ENCODE peak calls at places on chromosomes 5 and 9, in five cellular contexts. F is H1, J is HepG2, G is K562, T is GM12878. Y is an unnamed sample.

GRCh38 chr9:103867886-103868285 is 226.2 kb upstream of the SMC2 start:
- DNase-seq in F (no peak), J (no peak), G (no peak), T (no peak), Y (no peak)

GRCh38 chr9:4904322-4905134 is 80.5 kb upstream of the JAK2 start:
- DNase-seq in F (no peak), J (no peak), G (no peak), T (no peak), Y (peak)

GRCh38 chr5:72463499-72464052 is 43.6 kb downstream of the ZNF366 start:
- DNase-seq in F (no peak), J (no peak), G (peak), T (no peak), Y (no peak)

GRCh38 chr9:104905153-104905901 is 22.6 kb downstream of the ABCA1 start:
- DNase-seq in F (no peak), J (no peak), G (no peak), T (no peak), Y (no peak)

GRCh38 chr5:19739691-19740090 is 248.3 kb downstream of the CDH18 start:
- DNase-seq in F (no peak), J (no peak), G (no peak), T (no peak), Y (no peak)

GRCh38 chr5:81749186-81749561 is 1.7 kb downstream of the SSBP2 start:
- DNase-seq in F (no peak), J (no peak), G (no peak), T (no peak), Y (no peak)

GRCh38 chr9:91221332-91221731 is 140.4 kb downstream of the AUH start:
- DNase-seq in F (no peak), J (no peak), G (no peak), T (no peak), Y (no peak)

GRCh38 chr5:135578685-135579341 is at the start of gene CXCL14:
- DNase-seq in F (peak), J (no peak), G (no peak), T (no peak), Y (no peak)

GRCh38 chr9:27888661-27889295 is 315.5 kb upstream of the C9orf72 start:
- DNase-seq in F (peak), J (peak), G (peak), T (peak), Y (peak)

GRCh38 chr9:33924978-33925797 is 108.2 kb downstream of the UBE2R2 start:
- DNase-seq in F (peak), J (peak), G (no peak), T (no peak), Y (peak)

GRCh38 chr9:33065157-33066076 is 11.1 kb downstream of the SMU1 start:
- DNase-seq in F (no peak), J (no peak), G (no peak), T (peak), Y (no peak)

GRCh38 chr9:114272739-114273431 is 50.0 kb upstream of the ORM1 start:
- DNase-seq in F (no peak), J (no peak), G (no peak), T (no peak), Y (no peak)

GRCh38 chr5:33321026-33321425 is 119.7 kb upstream of the TARS1 start:
- DNase-seq in F (no peak), J (no peak), G (no peak), T (no peak), Y (peak)

GRCh38 chr9:99239341-99240055 is 17.4 kb downstream of the SEC61B start:
- DNase-seq in F (no peak), J (no peak), G (no peak), T (no peak), Y (no peak)

GRCh38 chr5:107058239-107058638 is 612.5 kb downstream of the EFNA5 start:
- DNase-seq in F (no peak), J (no peak), G (no peak), T (no peak), Y (peak)

GRCh38 chr9:34086889-34087288 is 38.2 kb upstream of the UBAP2 start:
- DNase-seq in F (no peak), J (no peak), G (peak), T (no peak), Y (no peak)

GRCh38 chr9:131673068-131673467 is 66.8 kb downstream of the RAPGEF1 start:
- DNase-seq in F (no peak), J (no peak), G (no peak), T (no peak), Y (no peak)

GRCh38 chr9:72474676-72475075 is 46.7 kb upstream of the TMC1 start:
- DNase-seq in F (no peak), J (no peak), G (no peak), T (no peak), Y (no peak)

GRCh38 chr9:107847977-107848376 is 358.4 kb upstream of the KLF4 start:
- DNase-seq in F (no peak), J (no peak), G (no peak), T (no peak), Y (no peak)

GRCh38 chr5:181114844-181115778 is 15.9 kb downstream of the OR2V1 start:
- DNase-seq in F (peak), J (no peak), G (no peak), T (no peak), Y (peak)

GRCh38 chr9:5872496-5872895 is 18.2 kb upstream of the MLANA start:
- DNase-seq in F (no peak), J (no peak), G (no peak), T (no peak), Y (no peak)

GRCh38 chr5:170353946-170354345 is 35.2 kb downstream of the KCNMB1 start:
- DNase-seq in F (no peak), J (no peak), G (no peak), T (no peak), Y (no peak)

GRCh38 chr9:108047264-108047663 is 557.7 kb upstream of the KLF4 start:
- DNase-seq in F (no peak), J (no peak), G (no peak), T (no peak), Y (no peak)

GRCh38 chr9:3277200-3277599 is 248.6 kb downstream of the RFX3 start:
- DNase-seq in F (no peak), J (no peak), G (no peak), T (no peak), Y (no peak)
- TF ChIP-seq HDAC2 in F (no peak), J (no peak), G (no peak), T (no peak), Y (no peak)

GRCh38 chr5:67163231-67163756 is 33.3 kb downstream of the CD180 start:
- DNase-seq in F (no peak), J (no peak), G (no peak), T (no peak), Y (no peak)

GRCh38 chr5:67165524-67166459 is 30.8 kb downstream of the CD180 start:
- DNase-seq in F (peak), J (no peak), G (peak), T (no peak), Y (peak)

GRCh38 chr5:67161767-67162166 is 34.8 kb downstream of the CD180 start:
- DNase-seq in F (no peak), J (no peak), G (no peak), T (no peak), Y (no peak)

GRCh38 chr5:67164856-67165523 is 31.6 kb downstream of the CD180 start:
- DNase-seq in F (no peak), J (no peak), G (no peak), T (no peak), Y (no peak)

GRCh38 chr5:67163863-67164595 is 32.6 kb downstream of the CD180 start:
- DNase-seq in F (no peak), J (no peak), G (no peak), T (no peak), Y (no peak)
- TF ChIP-seq HDAC2 in F (no peak), J (no peak), G (no peak), T (no peak), Y (no peak)

DNA sequence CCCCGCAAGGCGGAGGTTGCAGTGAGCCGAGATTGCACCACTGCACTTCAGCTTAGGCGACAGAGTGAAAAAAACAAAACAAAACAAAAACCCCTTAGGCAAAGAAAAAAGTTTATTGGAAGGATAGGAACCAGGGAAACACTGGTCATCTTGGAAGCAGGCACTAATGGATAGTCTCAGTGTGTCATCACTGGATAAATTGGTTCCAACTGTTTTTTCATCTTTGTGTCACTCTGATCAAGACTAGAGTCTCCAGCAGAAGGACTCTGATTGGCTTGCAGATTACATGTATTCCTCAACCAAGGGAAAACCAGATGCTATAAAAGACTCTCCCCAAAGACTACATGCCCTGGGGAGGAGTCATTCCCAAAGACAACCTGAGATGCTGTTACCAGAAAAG is 35.0 kb upstream of the HMHB1 start:
- DNase-seq in F (no peak), J (no peak), G (no peak), T (no peak), Y (no peak)
- TF ChIP-seq HDAC2 in F (no peak), J (no peak), G (no peak), T (no peak), Y (no peak)

DNA sequence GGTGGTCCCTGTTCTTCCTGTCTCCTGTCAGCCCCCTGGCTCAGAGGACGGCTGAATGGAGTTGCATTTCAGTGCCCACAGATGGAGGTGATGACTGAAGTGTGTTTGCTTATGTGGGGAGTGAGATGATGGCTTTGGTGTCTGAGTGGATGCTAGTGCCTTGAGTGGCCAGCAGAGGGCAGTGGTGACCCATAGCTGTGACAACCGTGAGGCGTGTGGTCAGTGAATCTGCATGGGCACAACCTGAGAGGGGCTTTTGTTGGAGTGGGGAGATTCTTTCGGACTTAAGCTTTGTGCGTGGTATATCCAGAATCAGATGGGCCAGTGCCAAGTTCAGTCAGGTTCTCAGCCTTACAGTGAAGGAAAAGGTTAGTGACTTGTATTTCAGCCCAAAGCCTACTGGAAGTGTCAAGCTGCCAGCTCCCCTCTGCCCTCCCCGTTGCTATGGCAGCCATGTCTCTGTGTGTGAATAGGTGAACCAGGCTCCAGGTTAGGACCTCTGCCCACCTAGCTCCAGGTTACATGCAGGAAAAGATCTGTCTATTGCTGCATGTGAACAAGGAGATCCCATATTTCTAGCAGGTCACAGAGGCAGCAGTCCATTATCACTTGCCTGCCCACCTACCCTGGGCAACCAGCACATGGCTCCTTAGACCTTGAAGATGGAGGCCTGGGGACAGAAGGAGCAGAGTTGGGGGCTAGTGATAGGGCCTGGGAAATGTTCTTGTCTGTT is 14.7 kb upstream of the CXXC5 start:
- DNase-seq in F (peak), J (peak), G (peak), T (no peak), Y (peak)
- TF ChIP-seq HDAC2 in F (no peak), J (no peak), G (peak), T (no peak), Y (no peak)

GRCh38 chr5:1764606-1764960 is 35.1 kb downstream of the MRPL36 start:
- DNase-seq in F (peak), J (no peak), G (no peak), T (no peak), Y (no peak)

GRCh38 chr5:1763548-1763911 is 36.1 kb downstream of the MRPL36 start:
- DNase-seq in F (peak), J (peak), G (peak), T (no peak), Y (peak)

GRCh38 chr5:1765880-1766235 is 33.8 kb downstream of the MRPL36 start:
- DNase-seq in F (no peak), J (no peak), G (no peak), T (no peak), Y (no peak)

GRCh38 chr5:1763960-1764605 is 35.6 kb downstream of the MRPL36 start:
- DNase-seq in F (peak), J (no peak), G (no peak), T (no peak), Y (no peak)

DNA sequence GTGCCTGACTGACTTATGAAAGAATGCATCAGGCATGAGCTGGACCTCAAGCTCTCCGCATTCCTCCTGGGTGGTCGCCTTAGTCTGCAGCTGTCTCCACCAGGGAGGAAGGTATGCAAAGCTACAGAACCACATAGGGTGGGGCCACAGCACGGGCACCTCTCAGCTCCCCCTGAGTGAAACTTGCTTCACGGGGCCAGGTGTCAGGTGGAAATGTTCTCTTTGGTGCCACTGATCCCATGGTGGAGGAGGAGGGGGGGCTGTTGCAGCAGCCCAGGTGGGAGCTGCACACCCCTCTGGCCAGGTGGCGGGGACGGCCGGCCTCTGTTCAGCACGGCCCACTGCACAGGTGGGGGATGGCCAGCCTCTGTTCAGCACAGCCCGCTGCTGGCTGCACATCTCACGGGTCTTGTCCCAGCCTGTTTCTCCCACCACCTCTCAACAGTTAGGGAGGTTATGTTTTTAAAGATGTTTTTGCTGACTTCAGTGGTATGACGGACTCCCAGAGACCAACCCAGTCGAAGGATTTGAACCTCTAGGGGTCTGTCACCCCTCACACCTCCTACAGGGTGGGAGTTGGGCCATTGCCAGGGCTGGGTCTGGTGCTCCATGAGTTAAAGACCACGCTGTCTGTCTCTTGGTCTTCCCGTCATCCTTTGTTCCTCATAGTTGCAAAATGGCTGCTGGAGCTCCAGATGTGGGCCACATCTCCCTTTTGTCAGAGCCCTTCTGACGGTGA is 34.3 kb downstream of the MRPL36 start:
- DNase-seq in F (no peak), J (no peak), G (no peak), T (no peak), Y (no peak)
- TF ChIP-seq HDAC2 in F (no peak), J (no peak), G (no peak), T (no peak), Y (no peak)

GRCh38 chr5:98770158-98770910 is 3.1 kb upstream of the RGMB start:
- DNase-seq in F (no peak), J (peak), G (no peak), T (no peak), Y (peak)

GRCh38 chr5:98770911-98771322 is 2.5 kb upstream of the RGMB start:
- DNase-seq in F (no peak), J (no peak), G (no peak), T (no peak), Y (peak)

GRCh38 chr5:98768160-98769005 is 5.1 kb upstream of the RGMB start:
- DNase-seq in F (peak), J (peak), G (peak), T (no peak), Y (peak)

GRCh38 chr5:98769006-98769255 is 4.5 kb upstream of the RGMB start:
- DNase-seq in F (no peak), J (no peak), G (no peak), T (no peak), Y (no peak)

GRCh38 chr5:98769256-98770157 is 4.0 kb upstream of the RGMB start:
- DNase-seq in F (peak), J (no peak), G (no peak), T (no peak), Y (peak)
- TF ChIP-seq HDAC2 in F (no peak), J (no peak), G (no peak), T (no peak), Y (no peak)

GRCh38 chr9:37424204-37424685 is 1.7 kb downstream of the GRHPR start:
- DNase-seq in F (no peak), J (peak), G (no peak), T (no peak), Y (no peak)
- TF ChIP-seq HDAC2 in F (no peak), J (no peak), G (no peak), T (no peak), Y (no peak)